ENCODE peak calls at places on chromosomes 13 and 19, in five cellular contexts. O is kidney glomerular epithelial cell; W is Peyer's patch; U is stimulated activated CD4-positive, alpha-beta T cell treated with anti-CD3 and anti-CD28 coated beads, Interleukin-4, amount 100 ng/mL, for 1 hour; P is glomerular endothelial cell. Y is an unnamed sample.

GRCh38 chr13:41457589-41458186 is 338 bp downstream of the RGCC start:
- DNase-seq in W (peak), P (no peak), U (peak), O (no peak), Y (no peak)

GRCh38 chr19:8396185-8396562 is 6.0 kb downstream of the RAB11B start:
- DNase-seq in P (no peak), U (no peak), W (no peak), O (no peak), Y (no peak)

GRCh38 chr19:18603255-18603957 is 3.2 kb downstream of the CRLF1 start:
- DNase-seq in U (no peak), P (no peak), W (no peak), O (no peak), Y (no peak)

GRCh38 chr13:29484236-29484635 is 111.3 kb downstream of the SLC7A1 start:
- DNase-seq in U (no peak), P (no peak), W (no peak), O (no peak), Y (no peak)

GRCh38 chr19:57769345-57770131 is at the start of gene ZNF586:
- DNase-seq in U (peak), P (peak), O (peak), W (peak), Y (peak)

GRCh38 chr19:9485140-9485539 is 13.3 kb downstream of the ZNF560 start:
- DNase-seq in W (no peak), U (no peak), O (no peak), P (no peak), Y (no peak)

GRCh38 chr13:80196756-80197155 is 144.2 kb downstream of the SPRY2 start:
- DNase-seq in W (no peak), U (no peak), O (no peak), P (no peak), Y (no peak)

GRCh38 chr19:2982983-2983350 is 5.6 kb downstream of the TLE6 start:
- DNase-seq in O (no peak), W (peak), P (no peak), U (no peak), Y (no peak)

GRCh38 chr13:98961204-98962105 is 16.4 kb downstream of the DOCK9 start:
- DNase-seq in U (no peak), P (no peak), W (no peak), O (no peak), Y (peak)

GRCh38 chr19:1700733-1701663 is 48.6 kb upstream of the TCF3 start:
- DNase-seq in P (no peak), U (no peak), W (no peak), O (no peak), Y (no peak)

GRCh38 chr19:48859711-48860572 is 8.5 kb downstream of the PLEKHA4 start:
- DNase-seq in P (no peak), O (no peak), W (no peak), U (no peak), Y (no peak)

GRCh38 chr13:99357149-99357596 is 50.0 kb upstream of the GPR183 start:
- DNase-seq in P (peak), O (no peak), W (no peak), U (peak), Y (peak)

GRCh38 chr13:28318418-28318995 is 176.4 kb downstream of the FLT1 start:
- DNase-seq in O (no peak), W (no peak), P (no peak), U (no peak), Y (no peak)

GRCh38 chr13:75329723-75330122 is 152.2 kb downstream of the TBC1D4 start:
- DNase-seq in U (no peak), P (no peak), W (no peak), O (no peak), Y (no peak)

Y was measured in SJSA1.